ENCODE peak calls at places on chromosomes 12 and 14, in four cellular contexts. One of them, this sample, is unnamed.

GRCh38 chr12:114163766-114164165 is 197.6 kb upstream of the RBM19 start:
- DNase-seq in K562: no peak
- DNase-seq in WTC11: no peak
- DNase-seq in HepG2: peak
- DNase-seq in this sample: no peak

GRCh38 chr14:72701610-72702009 is 192.3 kb downstream of the DPF3 start:
- DNase-seq in HepG2: no peak
- DNase-seq in WTC11: no peak
- DNase-seq in K562: no peak
- DNase-seq in this sample: no peak

GRCh38 chr14:94153750-94154350 is 20.3 kb upstream of the PPP4R4 start:
- DNase-seq in WTC11: no peak
- DNase-seq in K562: no peak
- DNase-seq in HepG2: no peak
- DNase-seq in this sample: no peak

GRCh38 chr14:65095633-65096205 is 6.6 kb downstream of the MAX start:
- DNase-seq in WTC11: no peak
- DNase-seq in K562: no peak
- DNase-seq in HepG2: no peak
- DNase-seq in this sample: no peak

GRCh38 chr14:95098984-95099599 is 58.2 kb downstream of the DICER1 start:
- DNase-seq in WTC11: peak
- DNase-seq in K562: peak
- DNase-seq in HepG2: peak
- DNase-seq in this sample: no peak

GRCh38 chr12:83477706-83478105 is 791.0 kb downstream of the TMTC2 start:
- DNase-seq in HepG2: no peak
- DNase-seq in WTC11: no peak
- DNase-seq in K562: no peak
- DNase-seq in this sample: no peak

GRCh38 chr12:55829967-55830600 is 697 bp upstream of the DNAJC14 start:
- DNase-seq in K562: peak
- DNase-seq in HepG2: no peak
- DNase-seq in WTC11: peak
- DNase-seq in this sample: no peak

GRCh38 chr14:81471062-81471461 is 62.6 kb downstream of the SEL1L start:
- DNase-seq in K562: no peak
- DNase-seq in HepG2: no peak
- DNase-seq in WTC11: no peak
- DNase-seq in this sample: no peak

GRCh38 chr12:12887471-12887870 is 3.9 kb upstream of the GPRC5A start:
- DNase-seq in K562: no peak
- DNase-seq in WTC11: no peak
- DNase-seq in HepG2: no peak
- DNase-seq in this sample: no peak

GRCh38 chr12:13288501-13288900 is 92.0 kb downstream of the EMP1 start:
- DNase-seq in HepG2: no peak
- DNase-seq in K562: peak
- DNase-seq in WTC11: no peak
- DNase-seq in this sample: no peak

GRCh38 chr12:76197283-76197682 is 112.8 kb upstream of the NAP1L1 start:
- DNase-seq in K562: no peak
- DNase-seq in WTC11: no peak
- DNase-seq in HepG2: no peak
- DNase-seq in this sample: no peak

DNA sequence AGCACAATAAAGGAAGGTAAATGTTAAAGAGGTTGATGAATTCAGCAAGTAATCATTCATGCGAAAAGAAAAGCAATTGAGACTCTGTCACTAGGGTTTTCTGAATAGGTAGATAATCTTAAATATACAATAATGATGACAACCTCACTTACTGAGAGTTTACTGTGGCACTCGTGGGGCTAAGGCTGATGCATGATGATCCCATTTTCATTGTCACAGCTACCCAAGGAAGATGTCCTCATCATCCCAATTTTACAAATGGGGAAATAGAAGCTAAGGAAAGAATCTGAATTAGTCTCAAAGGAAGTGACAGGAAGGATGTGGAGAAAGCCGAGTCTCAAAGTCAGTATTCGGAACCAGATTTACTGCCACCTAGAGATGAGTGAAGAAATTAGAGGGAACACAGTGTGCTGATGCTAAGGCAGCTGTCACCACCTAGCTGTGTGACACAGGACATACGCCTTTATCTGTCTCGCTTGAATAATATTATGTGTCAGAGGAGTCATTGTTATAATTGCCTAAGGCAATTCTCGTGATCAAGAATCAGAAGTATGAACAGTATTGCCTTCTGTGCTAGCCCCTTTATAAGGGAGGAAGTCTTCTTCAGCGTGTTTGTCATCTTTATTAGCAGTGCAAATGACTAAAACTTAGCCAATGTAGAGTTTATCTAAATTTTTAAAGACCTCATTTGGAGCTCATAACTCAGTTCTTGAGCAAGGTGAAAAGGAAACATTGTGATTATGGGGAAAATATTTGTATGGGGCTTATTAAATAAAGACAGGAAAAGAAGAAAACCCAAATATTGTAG is 63.2 kb downstream of the ERGIC2 start:
- DNase-seq in WTC11: peak
- DNase-seq in K562: peak
- DNase-seq in HepG2: peak
- DNase-seq in this sample: peak
- TF ChIP-seq CREM in WTC11: no peak
- TF ChIP-seq CREM in K562: peak
- TF ChIP-seq CREM in HepG2: no peak
- TF ChIP-seq CREM in this sample: peak

DNA sequence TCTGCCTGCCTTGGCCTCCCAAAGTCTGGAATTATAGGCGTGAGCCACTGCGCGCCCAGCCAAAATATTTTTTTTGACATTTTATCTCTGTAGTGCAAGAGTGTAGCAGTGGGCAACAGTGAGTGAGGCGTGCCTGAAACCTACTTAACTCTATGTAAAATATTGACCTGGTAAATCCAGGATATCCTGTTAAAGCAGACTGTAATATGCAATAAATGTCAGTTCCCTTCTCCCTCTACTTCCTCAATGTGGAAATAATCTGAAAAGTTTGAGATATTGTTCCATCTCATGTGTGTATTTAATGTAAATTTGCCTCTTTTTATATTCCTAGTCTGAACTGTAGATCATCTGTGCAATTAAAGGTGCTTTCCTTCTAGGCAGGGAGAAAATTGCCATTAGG is 9.5 kb upstream of the CDK17 start:
- DNase-seq in WTC11: no peak
- DNase-seq in HepG2: no peak
- DNase-seq in K562: no peak
- DNase-seq in this sample: no peak
- TF ChIP-seq CREM in WTC11: no peak
- TF ChIP-seq CREM in HepG2: no peak
- TF ChIP-seq CREM in K562: no peak
- TF ChIP-seq CREM in this sample: no peak

GRCh38 chr14:101074124-101075024 is 170.9 kb upstream of the RTL1 start:
- DNase-seq in K562: no peak
- DNase-seq in WTC11: peak
- DNase-seq in HepG2: no peak
- DNase-seq in this sample: no peak
- TF ChIP-seq CREM in K562: no peak
- TF ChIP-seq CREM in WTC11: no peak
- TF ChIP-seq CREM in HepG2: no peak
- TF ChIP-seq CREM in this sample: no peak

GRCh38 chr12:67067453-67068203 is 201.5 kb upstream of the CAND1 start:
- DNase-seq in WTC11: no peak
- DNase-seq in K562: no peak
- DNase-seq in HepG2: no peak
- DNase-seq in this sample: no peak
- TF ChIP-seq CREM in WTC11: no peak
- TF ChIP-seq CREM in K562: no peak
- TF ChIP-seq CREM in HepG2: no peak
- TF ChIP-seq CREM in this sample: no peak

GRCh38 chr12:110582286-110583136 is 607 bp downstream of the PPTC7 start:
- DNase-seq in HepG2: no peak
- DNase-seq in K562: peak
- DNase-seq in WTC11: peak
- DNase-seq in this sample: no peak

GRCh38 chr12:110590059-110590458 is 6.9 kb upstream of the PPTC7 start:
- DNase-seq in WTC11: no peak
- DNase-seq in HepG2: no peak
- DNase-seq in K562: no peak
- DNase-seq in this sample: no peak

GRCh38 chr12:110581951-110582285 is 1.2 kb downstream of the PPTC7 start:
- DNase-seq in K562: no peak
- DNase-seq in WTC11: no peak
- DNase-seq in HepG2: no peak
- DNase-seq in this sample: no peak

GRCh38 chr12:110583137-110584059 is at the start of gene PPTC7:
- DNase-seq in HepG2: peak
- DNase-seq in WTC11: peak
- DNase-seq in K562: peak
- DNase-seq in this sample: peak

GRCh38 chr12:110585231-110585799 is 2.2 kb upstream of the PPTC7 start:
- DNase-seq in WTC11: no peak
- DNase-seq in K562: no peak
- DNase-seq in HepG2: no peak
- DNase-seq in this sample: no peak
- TF ChIP-seq CREM in WTC11: no peak
- TF ChIP-seq CREM in K562: no peak
- TF ChIP-seq CREM in HepG2: no peak
- TF ChIP-seq CREM in this sample: no peak

DNA sequence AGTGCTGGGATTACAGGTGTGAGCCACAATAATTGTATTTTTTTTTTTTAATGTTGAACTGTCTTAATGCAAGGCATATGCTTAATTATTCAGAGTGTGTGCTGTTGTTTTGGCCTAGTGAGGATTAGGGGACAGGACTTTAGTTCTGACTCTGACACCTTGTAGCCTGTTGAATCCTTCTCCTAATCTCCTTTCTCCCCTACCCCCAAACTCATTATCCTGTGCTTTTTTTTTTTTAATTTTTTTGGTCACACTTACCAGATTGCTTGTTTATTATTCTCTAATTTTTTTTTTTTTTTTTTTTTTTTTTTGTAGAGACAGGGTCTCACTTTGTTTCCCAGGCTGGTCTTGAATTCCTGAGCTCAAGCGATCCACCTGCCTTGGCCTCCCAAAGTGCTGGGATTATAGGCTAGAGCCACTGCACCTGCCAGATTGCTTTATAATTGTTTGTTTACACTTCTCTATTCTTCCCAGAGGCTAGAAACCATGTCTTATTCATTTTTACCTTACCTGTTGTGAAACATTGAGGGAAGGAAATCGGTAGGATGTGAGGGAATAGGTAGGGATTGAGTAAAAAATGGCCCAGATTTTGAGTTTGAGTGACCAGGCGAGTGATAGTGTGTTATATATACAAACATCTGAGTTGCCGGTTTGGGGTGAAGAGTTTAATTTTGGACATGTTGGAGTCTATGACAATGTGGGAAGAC is 32.2 kb downstream of the DIP2B start:
- DNase-seq in WTC11: no peak
- DNase-seq in HepG2: no peak
- DNase-seq in K562: no peak
- DNase-seq in this sample: no peak
- TF ChIP-seq CREM in WTC11: no peak
- TF ChIP-seq CREM in HepG2: no peak
- TF ChIP-seq CREM in K562: no peak
- TF ChIP-seq CREM in this sample: no peak

GRCh38 chr12:27270148-27270547 is 26.1 kb downstream of the STK38L start:
- DNase-seq in K562: no peak
- DNase-seq in HepG2: no peak
- DNase-seq in WTC11: no peak
- DNase-seq in this sample: no peak
- TF ChIP-seq CREM in K562: no peak
- TF ChIP-seq CREM in HepG2: no peak
- TF ChIP-seq CREM in WTC11: no peak
- TF ChIP-seq CREM in this sample: no peak